ENCODE peak calls at places on chromosome 5, in four cellular contexts. T is tibial artery, L is G401, P is GM13976. X is an unnamed sample.

GRCh38 chr5:173065155-173065554 is 9.0 kb downstream of the CREBRF start:
- DNase-seq in T (no peak), L (no peak), P (peak), X (no peak)

GRCh38 chr5:134029156-134029555 is 24.4 kb upstream of the VDAC1 start:
- DNase-seq in T (no peak), L (no peak), P (no peak), X (no peak)

GRCh38 chr5:24789631-24790354 is 145.0 kb upstream of the CDH10 start:
- DNase-seq in T (no peak), L (no peak), P (no peak), X (no peak)

GRCh38 chr5:541888-542692 is 17.8 kb upstream of the SLC9A3 start:
- DNase-seq in T (no peak), L (no peak), P (no peak), X (peak)

GRCh38 chr5:119291877-119292276 is 63.9 kb upstream of the TNFAIP8 start:
- DNase-seq in T (no peak), L (no peak), P (no peak), X (no peak)

GRCh38 chr5:164353155-164353554 is 847.7 kb downstream of the MAT2B start:
- DNase-seq in T (no peak), L (no peak), P (no peak), X (no peak)

GRCh38 chr5:32129074-32129598 is 45.0 kb downstream of the GOLPH3 start:
- DNase-seq in T (no peak), L (no peak), P (no peak), X (no peak)

GRCh38 chr5:35810561-35810960 is 46.1 kb upstream of the IL7R start:
- DNase-seq in T (no peak), L (no peak), P (no peak), X (no peak)

GRCh38 chr5:17325770-17326599 is 108.6 kb downstream of the BASP1 start:
- DNase-seq in T (no peak), L (no peak), P (no peak), X (no peak)

GRCh38 chr5:1107167-1108007 is 4.5 kb downstream of the SLC12A7 start:
- DNase-seq in T (no peak), L (no peak), P (no peak), X (no peak)

GRCh38 chr5:124908603-124909451 is 162.4 kb upstream of the ZNF608 start:
- DNase-seq in T (no peak), L (no peak), P (peak), X (no peak)

GRCh38 chr5:13945271-13945670 is 783 bp upstream of the DNAH5 start:
- DNase-seq in T (no peak), L (no peak), P (no peak), X (no peak)

GRCh38 chr5:142386151-142387021 is 61.6 kb upstream of the SPRY4 start:
- DNase-seq in T (no peak), L (no peak), P (no peak), X (no peak)

GRCh38 chr5:10441083-10441991 is at the start of gene ROPN1L:
- DNase-seq in T (peak), L (peak), P (peak), X (peak)